ENCODE peak calls at places on chromosomes 7 and 10, in four cellular contexts. R is endodermal cell, X is astrocyte of the cerebellum, H is AG09309. F is an unnamed sample.
A peak's percentile ranks its signal among the peaks of the same experiment; 100 is the strongest.

GRCh38 chr10:5976689-5977470 is 463 bp downstream of the IL15RA start:
- DNase-seq in R (peak; percentile 83), X (no peak), H (no peak), F (no peak)

GRCh38 chr10:111076682-111077661 is at the start of gene ADRA2A:
- DNase-seq in R (peak; percentile 88), X (peak; percentile 2), H (no peak), F (no peak)

GRCh38 chr7:107998660-107999480 is 4.1 kb downstream of the LAMB1 start:
- DNase-seq in R (no peak), X (no peak), H (no peak), F (no peak)

GRCh38 chr7:374706-375490 is 84.9 kb downstream of the FOXL3 start:
- DNase-seq in R (peak; percentile 47), X (no peak), H (no peak), F (no peak)

GRCh38 chr7:113071465-113071864 is 15.2 kb downstream of the GPR85 start:
- DNase-seq in R (no peak), X (no peak), H (no peak), F (no peak)

GRCh38 chr7:114930107-114930521 is 8.2 kb downstream of the MDFIC start:
- DNase-seq in R (peak; percentile 75), X (no peak), H (no peak), F (no peak)

GRCh38 chr7:41565655-41566054 is 137.2 kb downstream of the INHBA start:
- DNase-seq in R (no peak), X (no peak), H (no peak), F (no peak)

GRCh38 chr10:58412502-58412961 is 27.3 kb downstream of the TFAM start:
- DNase-seq in R (peak; percentile 86), X (peak; percentile 92), H (peak; percentile 71), F (peak; percentile 19)

GRCh38 chr7:74606101-74606908 is 51.2 kb upstream of the GTF2I start:
- DNase-seq in R (peak; percentile 75), X (no peak), H (no peak), F (no peak)

DNA sequence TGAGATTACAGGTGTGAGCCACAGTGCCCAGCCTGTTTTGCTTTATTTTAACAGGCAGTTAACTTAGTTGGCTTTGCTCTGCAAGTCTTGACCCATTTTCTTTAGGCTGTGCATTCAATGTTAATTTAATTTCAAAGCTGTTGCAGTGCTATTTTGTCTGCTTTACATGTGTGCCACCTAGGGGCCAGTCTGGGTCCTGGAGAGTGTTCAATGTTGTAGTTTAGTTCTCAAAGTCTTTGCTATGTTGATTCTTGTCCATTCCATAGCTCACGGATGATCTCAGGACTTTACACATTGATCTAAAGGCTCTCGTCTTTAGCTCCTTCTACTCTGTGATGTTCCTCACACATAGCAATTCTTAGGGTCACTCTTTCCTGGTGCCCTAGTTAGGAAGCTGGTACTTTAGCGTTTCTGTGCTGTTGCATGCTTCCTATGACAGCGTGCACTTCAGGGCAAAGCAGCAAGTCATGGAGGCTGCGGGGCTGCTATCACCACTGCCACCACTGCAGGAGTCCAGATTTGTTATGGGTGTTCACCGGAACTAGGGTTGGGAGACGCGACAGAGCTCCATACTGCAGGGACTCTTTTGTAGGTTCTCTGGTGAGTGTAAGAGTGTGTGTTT is 16.4 kb upstream of the ABCA13 start:
- DNase-seq in R (peak; percentile 75), X (no peak), H (no peak), F (no peak)
- TF ChIP-seq CTCF in R (peak; percentile 82), X (peak; percentile 84), H (peak; percentile 82), F (peak; percentile 83)

GRCh38 chr7:148566736-148567135 is 23.8 kb upstream of the C7orf33 start:
- DNase-seq in R (no peak), X (no peak), H (no peak), F (no peak)
- H3K4me3 ChIP-seq in R (no peak overlapping the region), X (no peak overlapping the region), H (no peak overlapping the region), F (no peak overlapping the region)

DNA sequence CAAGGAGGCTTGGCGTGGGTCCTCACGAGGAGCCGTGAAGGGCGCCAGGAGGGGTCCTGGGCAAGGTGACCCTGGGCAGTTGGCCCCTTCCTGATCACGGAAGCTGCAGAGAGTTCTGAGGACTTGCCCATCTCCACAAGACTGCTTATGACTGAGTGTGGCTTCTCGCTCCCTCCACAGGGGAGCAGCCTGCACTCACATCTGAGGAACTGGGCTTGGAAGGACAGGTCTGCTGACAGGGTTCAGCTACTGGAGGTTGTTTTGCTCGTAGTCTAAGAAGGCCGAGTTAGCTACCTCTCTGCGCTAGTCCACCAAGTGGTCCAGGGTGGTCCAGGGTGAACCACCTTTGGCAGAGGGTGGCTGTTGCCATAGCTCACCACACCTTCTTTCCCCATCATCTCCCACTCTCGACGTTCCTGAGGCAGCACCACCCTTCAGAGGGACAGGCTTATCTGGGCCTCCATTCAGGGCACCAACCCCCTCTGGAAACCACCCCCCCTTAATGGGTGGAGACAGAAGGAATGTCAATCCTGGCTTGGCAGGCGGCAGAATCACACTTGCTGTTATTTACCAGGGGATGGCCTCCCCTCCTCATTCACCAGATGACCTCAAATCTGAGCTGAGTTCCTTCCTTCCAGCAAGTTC is 38.2 kb downstream of the FAM53B start:
- DNase-seq in R (no peak), X (no peak), H (no peak), F (no peak)
- TF ChIP-seq CTCF in R (no peak), X (no peak), H (no peak), F (peak; percentile 39)

GRCh38 chr7:149625947-149626392 is 128.4 kb upstream of the ZNF746 start:
- DNase-seq in R (no peak), X (no peak), H (peak; percentile 67), F (no peak)
- H3K4me3 ChIP-seq in R (no peak overlapping the region), X (no peak overlapping the region), H (no peak overlapping the region), F (no peak overlapping the region)

DNA sequence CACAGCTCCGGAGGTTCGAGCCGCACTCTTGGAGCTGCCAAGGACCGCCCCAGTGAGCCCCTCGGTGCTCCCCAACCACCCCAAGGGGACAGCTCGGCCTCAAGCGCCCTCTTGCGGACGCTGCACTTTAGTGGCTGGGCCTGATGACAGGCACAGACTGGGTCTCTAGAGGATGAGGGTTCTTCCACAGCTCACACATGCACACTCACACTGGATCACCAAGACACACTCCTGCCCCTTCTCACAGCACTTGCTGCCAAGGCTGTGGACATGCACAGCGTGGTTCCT is 2.1 kb downstream of the RET start:
- DNase-seq in R (peak; percentile 90), X (no peak), H (no peak), F (no peak)
- TF ChIP-seq CTCF in R (peak; percentile 89), X (peak; percentile 46), H (peak; percentile 53), F (peak; percentile 62)

GRCh38 chr7:4792537-4793126 is 17.2 kb downstream of the AP5Z1 start:
- DNase-seq in R (peak; percentile 75), X (no peak), H (no peak), F (no peak)
- H3K4me3 ChIP-seq in R (no peak overlapping the region), X (peak overlapping the region; percentile 29), H (no peak overlapping the region), F (peak overlapping the region; percentile 21)

GRCh38 chr10:16887565-16887964 is 70.3 kb upstream of the RSU1 start:
- DNase-seq in R (no peak), X (peak; percentile 65), H (peak; percentile 55), F (peak; percentile 85)

GRCh38 chr10:16894834-16895233 is 77.6 kb upstream of the RSU1 start:
- DNase-seq in R (no peak), X (no peak), H (no peak), F (no peak)

GRCh38 chr10:16893664-16894063 is 76.4 kb upstream of the RSU1 start:
- DNase-seq in R (no peak), X (no peak), H (no peak), F (no peak)

GRCh38 chr10:16890691-16891090 is 73.5 kb upstream of the RSU1 start:
- DNase-seq in R (no peak), X (no peak), H (no peak), F (no peak)

GRCh38 chr10:16891375-16892313 is 74.4 kb upstream of the RSU1 start:
- DNase-seq in R (peak; percentile 87), X (peak; percentile 33), H (peak; percentile 88), F (peak; percentile 38)
- TF ChIP-seq CTCF in R (peak; percentile 84), X (peak; percentile 51), H (peak; percentile 53), F (peak; percentile 52)

GRCh38 chr7:132328047-132328620 is 248.1 kb downstream of the PLXNA4 start:
- DNase-seq in R (no peak), X (no peak), H (no peak), F (no peak)
- H3K4me3 ChIP-seq in R (no peak overlapping the region), X (no peak overlapping the region), H (no peak overlapping the region), F (no peak overlapping the region)

GRCh38 chr10:4512557-4513286 is 313.3 kb upstream of the AKR1E2 start:
- DNase-seq in R (no peak), X (no peak), H (peak; percentile 17), F (no peak)
- TF ChIP-seq CTCF in R (peak; percentile 61), X (peak; percentile 57), H (peak; percentile 71), F (peak; percentile 73)